ENCODE peak calls at places on chromosomes 4 and X, in four cellular contexts. One of them, this sample, is unnamed.

GRCh38 chr4:118955515-118955914 is 66.9 kb downstream of the SYNPO2 start:
- DNase-seq in foreskin keratinocyte: no peak
- DNase-seq in retina: no peak
- DNase-seq in T-helper 2 cell: no peak
- DNase-seq in this sample: no peak

GRCh38 chrX:132614297-132614696 is 125.5 kb upstream of the MBNL3 start:
- DNase-seq in foreskin keratinocyte: no peak
- DNase-seq in retina: no peak
- DNase-seq in T-helper 2 cell: no peak
- DNase-seq in this sample: no peak

GRCh38 chrX:40145001-40145631 is 47.4 kb upstream of the BCOR start:
- DNase-seq in foreskin keratinocyte: no peak
- DNase-seq in retina: peak; percentile 63
- DNase-seq in T-helper 2 cell: no peak
- DNase-seq in this sample: no peak

GRCh38 chr4:184538023-184538599 is 63.8 kb upstream of the IRF2 start:
- DNase-seq in foreskin keratinocyte: peak; percentile 80
- DNase-seq in retina: peak; percentile 91
- DNase-seq in T-helper 2 cell: peak; percentile 22
- DNase-seq in this sample: peak; percentile 82

GRCh38 chr4:25628441-25628840 is 27.2 kb upstream of the SLC34A2 start:
- DNase-seq in foreskin keratinocyte: no peak
- DNase-seq in retina: no peak
- DNase-seq in T-helper 2 cell: no peak
- DNase-seq in this sample: no peak

GRCh38 chr4:3261411-3262207 is 12.7 kb downstream of the MSANTD1 start:
- DNase-seq in foreskin keratinocyte: no peak
- DNase-seq in retina: no peak
- DNase-seq in T-helper 2 cell: no peak
- DNase-seq in this sample: no peak

GRCh38 chr4:1201851-1202525 is 29.6 kb upstream of the SPON2 start:
- DNase-seq in foreskin keratinocyte: no peak
- DNase-seq in retina: no peak
- DNase-seq in T-helper 2 cell: peak; percentile 73
- DNase-seq in this sample: no peak

GRCh38 chr4:137861682-137862081 is 329.4 kb upstream of the PCDH18 start:
- DNase-seq in foreskin keratinocyte: no peak
- DNase-seq in retina: no peak
- DNase-seq in T-helper 2 cell: no peak
- DNase-seq in this sample: no peak

GRCh38 chr4:22356996-22357596 is 158.8 kb downstream of the ADGRA3 start:
- DNase-seq in foreskin keratinocyte: peak; percentile 23
- DNase-seq in retina: peak; percentile 22
- DNase-seq in T-helper 2 cell: no peak
- DNase-seq in this sample: peak; percentile 17

GRCh38 chrX:118153270-118153669 is 36.7 kb upstream of the KLHL13 start:
- DNase-seq in foreskin keratinocyte: no peak
- DNase-seq in retina: no peak
- DNase-seq in T-helper 2 cell: no peak
- DNase-seq in this sample: no peak

GRCh38 chrX:129721414-129721813 is 17.4 kb upstream of the XPNPEP2 start:
- DNase-seq in foreskin keratinocyte: no peak
- DNase-seq in retina: no peak
- DNase-seq in T-helper 2 cell: no peak
- DNase-seq in this sample: no peak

GRCh38 chr4:136922066-136922465 is 610.2 kb downstream of the PCDH18 start:
- DNase-seq in foreskin keratinocyte: no peak
- DNase-seq in retina: no peak
- DNase-seq in T-helper 2 cell: no peak
- DNase-seq in this sample: no peak

GRCh38 chr4:24778427-24779225 is 16.7 kb upstream of the SOD3 start:
- DNase-seq in foreskin keratinocyte: no peak
- DNase-seq in retina: no peak
- DNase-seq in T-helper 2 cell: no peak
- DNase-seq in this sample: peak; percentile 59

GRCh38 chr4:174282836-174283506 is 496 bp downstream of the FBXO8 start:
- DNase-seq in foreskin keratinocyte: peak; percentile 94
- DNase-seq in retina: no peak
- DNase-seq in T-helper 2 cell: peak; percentile 72
- DNase-seq in this sample: peak; percentile 88

GRCh38 chr4:16827762-16828724 is 70.4 kb downstream of the LDB2 start:
- DNase-seq in foreskin keratinocyte: no peak
- DNase-seq in retina: no peak
- DNase-seq in T-helper 2 cell: no peak
- DNase-seq in this sample: no peak

GRCh38 chr4:1795304-1796195 is 2.5 kb downstream of the FGFR3 start:
- DNase-seq in foreskin keratinocyte: no peak
- DNase-seq in retina: no peak
- DNase-seq in T-helper 2 cell: no peak
- DNase-seq in this sample: no peak